ENCODE peak calls at places on chromosome 15, in four cellular contexts. One of them, this sample, is unnamed.

GRCh38 chr15:88274534-88275460 is 18.3 kb upstream of the NTRK3 start:
- DNase-seq in T-cell: peak
- DNase-seq in activated CD8-positive, alpha-beta memory T cell treated with anti-CD3 and anti-CD28 coated beads for 1 hour: no peak
- DNase-seq in effector CD4-positive, alpha-beta T cell: peak
- DNase-seq in this sample: peak

GRCh38 chr15:67125589-67126502 is 60.4 kb downstream of the SMAD3 start:
- DNase-seq in T-cell: no peak
- DNase-seq in activated CD8-positive, alpha-beta memory T cell treated with anti-CD3 and anti-CD28 coated beads for 1 hour: no peak
- DNase-seq in effector CD4-positive, alpha-beta T cell: no peak
- DNase-seq in this sample: no peak

GRCh38 chr15:101522091-101522490 is 32.6 kb upstream of the PCSK6 start:
- DNase-seq in T-cell: no peak
- DNase-seq in activated CD8-positive, alpha-beta memory T cell treated with anti-CD3 and anti-CD28 coated beads for 1 hour: no peak
- DNase-seq in effector CD4-positive, alpha-beta T cell: no peak
- DNase-seq in this sample: no peak

GRCh38 chr15:57440799-57441198 is 64.5 kb downstream of the CGNL1 start:
- DNase-seq in T-cell: no peak
- DNase-seq in activated CD8-positive, alpha-beta memory T cell treated with anti-CD3 and anti-CD28 coated beads for 1 hour: no peak
- DNase-seq in effector CD4-positive, alpha-beta T cell: no peak
- DNase-seq in this sample: no peak

GRCh38 chr15:66789029-66790025 is 87.3 kb downstream of the SMAD6 start:
- DNase-seq in T-cell: no peak
- DNase-seq in activated CD8-positive, alpha-beta memory T cell treated with anti-CD3 and anti-CD28 coated beads for 1 hour: no peak
- DNase-seq in effector CD4-positive, alpha-beta T cell: no peak
- DNase-seq in this sample: no peak

GRCh38 chr15:98548172-98548971 is 100.0 kb upstream of the IGF1R start:
- DNase-seq in T-cell: peak
- DNase-seq in activated CD8-positive, alpha-beta memory T cell treated with anti-CD3 and anti-CD28 coated beads for 1 hour: no peak
- DNase-seq in effector CD4-positive, alpha-beta T cell: no peak
- DNase-seq in this sample: peak

GRCh38 chr15:41017051-41017735 is 63.9 kb downstream of the CHAC1 start:
- DNase-seq in T-cell: no peak
- DNase-seq in activated CD8-positive, alpha-beta memory T cell treated with anti-CD3 and anti-CD28 coated beads for 1 hour: no peak
- DNase-seq in effector CD4-positive, alpha-beta T cell: no peak
- DNase-seq in this sample: no peak

GRCh38 chr15:39828374-39828931 is 45.8 kb upstream of the FSIP1 start:
- DNase-seq in T-cell: no peak
- DNase-seq in activated CD8-positive, alpha-beta memory T cell treated with anti-CD3 and anti-CD28 coated beads for 1 hour: no peak
- DNase-seq in effector CD4-positive, alpha-beta T cell: no peak
- DNase-seq in this sample: no peak

GRCh38 chr15:67859331-67859946 is 19.6 kb upstream of the RNU6-1 start:
- DNase-seq in T-cell: no peak
- DNase-seq in activated CD8-positive, alpha-beta memory T cell treated with anti-CD3 and anti-CD28 coated beads for 1 hour: no peak
- DNase-seq in effector CD4-positive, alpha-beta T cell: no peak
- DNase-seq in this sample: no peak

GRCh38 chr15:100764778-100765457 is 114.7 kb upstream of the ALDH1A3 start:
- DNase-seq in T-cell: no peak
- DNase-seq in activated CD8-positive, alpha-beta memory T cell treated with anti-CD3 and anti-CD28 coated beads for 1 hour: no peak
- DNase-seq in effector CD4-positive, alpha-beta T cell: no peak
- DNase-seq in this sample: no peak

GRCh38 chr15:47961401-47962090 is 159.2 kb upstream of the SLC24A5 start:
- DNase-seq in T-cell: no peak
- DNase-seq in activated CD8-positive, alpha-beta memory T cell treated with anti-CD3 and anti-CD28 coated beads for 1 hour: no peak
- DNase-seq in effector CD4-positive, alpha-beta T cell: no peak
- DNase-seq in this sample: no peak

GRCh38 chr15:70636540-70637165 is 126.7 kb downstream of the UACA start:
- DNase-seq in T-cell: no peak
- DNase-seq in activated CD8-positive, alpha-beta memory T cell treated with anti-CD3 and anti-CD28 coated beads for 1 hour: no peak
- DNase-seq in effector CD4-positive, alpha-beta T cell: no peak
- DNase-seq in this sample: no peak

GRCh38 chr15:67611803-67612369 is 69.4 kb downstream of the MAP2K5 start:
- DNase-seq in T-cell: no peak
- DNase-seq in activated CD8-positive, alpha-beta memory T cell treated with anti-CD3 and anti-CD28 coated beads for 1 hour: no peak
- DNase-seq in effector CD4-positive, alpha-beta T cell: no peak
- DNase-seq in this sample: no peak

GRCh38 chr15:32981536-32981935 is 213.0 kb downstream of the FMN1 start:
- DNase-seq in T-cell: no peak
- DNase-seq in activated CD8-positive, alpha-beta memory T cell treated with anti-CD3 and anti-CD28 coated beads for 1 hour: no peak
- DNase-seq in effector CD4-positive, alpha-beta T cell: no peak
- DNase-seq in this sample: no peak

GRCh38 chr15:65259367-65259781 is 27.3 kb downstream of the PARP16 start:
- DNase-seq in T-cell: no peak
- DNase-seq in activated CD8-positive, alpha-beta memory T cell treated with anti-CD3 and anti-CD28 coated beads for 1 hour: no peak
- DNase-seq in effector CD4-positive, alpha-beta T cell: no peak
- DNase-seq in this sample: no peak

GRCh38 chr15:77617507-77618285 is 15.0 kb downstream of the LINGO1 start:
- DNase-seq in T-cell: no peak
- DNase-seq in activated CD8-positive, alpha-beta memory T cell treated with anti-CD3 and anti-CD28 coated beads for 1 hour: no peak
- DNase-seq in effector CD4-positive, alpha-beta T cell: no peak
- DNase-seq in this sample: no peak

GRCh38 chr15:35874260-35874905 is 328.4 kb upstream of the DPH6 start:
- DNase-seq in T-cell: no peak
- DNase-seq in activated CD8-positive, alpha-beta memory T cell treated with anti-CD3 and anti-CD28 coated beads for 1 hour: no peak
- DNase-seq in effector CD4-positive, alpha-beta T cell: no peak
- DNase-seq in this sample: no peak

GRCh38 chr15:25053000-25053815 is 98.4 kb downstream of the SNRPN start:
- DNase-seq in T-cell: no peak
- DNase-seq in activated CD8-positive, alpha-beta memory T cell treated with anti-CD3 and anti-CD28 coated beads for 1 hour: no peak
- DNase-seq in effector CD4-positive, alpha-beta T cell: no peak
- DNase-seq in this sample: no peak

GRCh38 chr15:70127797-70128756 is 30.4 kb upstream of the TLE3 start:
- DNase-seq in T-cell: no peak
- DNase-seq in activated CD8-positive, alpha-beta memory T cell treated with anti-CD3 and anti-CD28 coated beads for 1 hour: no peak
- DNase-seq in effector CD4-positive, alpha-beta T cell: no peak
- DNase-seq in this sample: no peak

GRCh38 chr15:31591908-31592307 is 265.3 kb downstream of the KLF13 start:
- DNase-seq in T-cell: no peak
- DNase-seq in activated CD8-positive, alpha-beta memory T cell treated with anti-CD3 and anti-CD28 coated beads for 1 hour: no peak
- DNase-seq in effector CD4-positive, alpha-beta T cell: no peak
- DNase-seq in this sample: no peak

GRCh38 chr15:64162869-64163661 is at the start of gene PPIB:
- DNase-seq in T-cell: peak
- DNase-seq in activated CD8-positive, alpha-beta memory T cell treated with anti-CD3 and anti-CD28 coated beads for 1 hour: peak
- DNase-seq in effector CD4-positive, alpha-beta T cell: peak
- DNase-seq in this sample: peak

GRCh38 chr15:88690331-88690730 is 51.5 kb downstream of the ISG20 start:
- DNase-seq in T-cell: no peak
- DNase-seq in activated CD8-positive, alpha-beta memory T cell treated with anti-CD3 and anti-CD28 coated beads for 1 hour: no peak
- DNase-seq in effector CD4-positive, alpha-beta T cell: no peak
- DNase-seq in this sample: no peak

GRCh38 chr15:42106278-42106677 is 11.9 kb upstream of the PLA2G4D start:
- DNase-seq in T-cell: no peak
- DNase-seq in activated CD8-positive, alpha-beta memory T cell treated with anti-CD3 and anti-CD28 coated beads for 1 hour: no peak
- DNase-seq in effector CD4-positive, alpha-beta T cell: no peak
- DNase-seq in this sample: no peak

GRCh38 chr15:69034352-69034751 is 19.9 kb downstream of the NOX5 start:
- DNase-seq in T-cell: no peak
- DNase-seq in activated CD8-positive, alpha-beta memory T cell treated with anti-CD3 and anti-CD28 coated beads for 1 hour: no peak
- DNase-seq in effector CD4-positive, alpha-beta T cell: no peak
- DNase-seq in this sample: no peak

GRCh38 chr15:92011611-92012367 is 158.3 kb downstream of the SLCO3A1 start:
- DNase-seq in T-cell: no peak
- DNase-seq in activated CD8-positive, alpha-beta memory T cell treated with anti-CD3 and anti-CD28 coated beads for 1 hour: no peak
- DNase-seq in effector CD4-positive, alpha-beta T cell: no peak
- DNase-seq in this sample: no peak

GRCh38 chr15:60971719-60972118 is 257.4 kb downstream of the RORA start:
- DNase-seq in T-cell: no peak
- DNase-seq in activated CD8-positive, alpha-beta memory T cell treated with anti-CD3 and anti-CD28 coated beads for 1 hour: no peak
- DNase-seq in effector CD4-positive, alpha-beta T cell: no peak
- DNase-seq in this sample: no peak

GRCh38 chr15:70715840-70716510 is 47.4 kb downstream of the UACA start:
- DNase-seq in T-cell: no peak
- DNase-seq in activated CD8-positive, alpha-beta memory T cell treated with anti-CD3 and anti-CD28 coated beads for 1 hour: no peak
- DNase-seq in effector CD4-positive, alpha-beta T cell: no peak
- DNase-seq in this sample: no peak

GRCh38 chr15:52728899-52729298 is 49.7 kb upstream of the ATOSA start:
- DNase-seq in T-cell: no peak
- DNase-seq in activated CD8-positive, alpha-beta memory T cell treated with anti-CD3 and anti-CD28 coated beads for 1 hour: no peak
- DNase-seq in effector CD4-positive, alpha-beta T cell: no peak
- DNase-seq in this sample: no peak

GRCh38 chr15:66946578-66947164 is 118.7 kb upstream of the SMAD3 start:
- DNase-seq in T-cell: peak
- DNase-seq in activated CD8-positive, alpha-beta memory T cell treated with anti-CD3 and anti-CD28 coated beads for 1 hour: peak
- DNase-seq in effector CD4-positive, alpha-beta T cell: peak
- DNase-seq in this sample: peak

GRCh38 chr15:63234479-63234878 is 42.9 kb upstream of the APH1B start:
- DNase-seq in T-cell: no peak
- DNase-seq in activated CD8-positive, alpha-beta memory T cell treated with anti-CD3 and anti-CD28 coated beads for 1 hour: no peak
- DNase-seq in effector CD4-positive, alpha-beta T cell: no peak
- DNase-seq in this sample: no peak

GRCh38 chr15:98866503-98866902 is 141.1 kb downstream of the PGPEP1L start:
- DNase-seq in T-cell: no peak
- DNase-seq in activated CD8-positive, alpha-beta memory T cell treated with anti-CD3 and anti-CD28 coated beads for 1 hour: no peak
- DNase-seq in effector CD4-positive, alpha-beta T cell: no peak
- DNase-seq in this sample: no peak

GRCh38 chr15:95295905-95296618 is 1034.4 kb upstream of the NR2F2 start:
- DNase-seq in T-cell: no peak
- DNase-seq in activated CD8-positive, alpha-beta memory T cell treated with anti-CD3 and anti-CD28 coated beads for 1 hour: no peak
- DNase-seq in effector CD4-positive, alpha-beta T cell: no peak
- DNase-seq in this sample: no peak

GRCh38 chr15:81419304-81419943 is 45.4 kb upstream of the TMC3 start:
- DNase-seq in T-cell: no peak
- DNase-seq in activated CD8-positive, alpha-beta memory T cell treated with anti-CD3 and anti-CD28 coated beads for 1 hour: no peak
- DNase-seq in effector CD4-positive, alpha-beta T cell: no peak
- DNase-seq in this sample: no peak

GRCh38 chr15:98648654-98649537 is 557 bp downstream of the IGF1R start:
- DNase-seq in T-cell: peak
- DNase-seq in activated CD8-positive, alpha-beta memory T cell treated with anti-CD3 and anti-CD28 coated beads for 1 hour: no peak
- DNase-seq in effector CD4-positive, alpha-beta T cell: no peak
- DNase-seq in this sample: peak

GRCh38 chr15:101382544-101382943 is 87.5 kb upstream of the SNRPA1 start:
- DNase-seq in T-cell: no peak
- DNase-seq in activated CD8-positive, alpha-beta memory T cell treated with anti-CD3 and anti-CD28 coated beads for 1 hour: no peak
- DNase-seq in effector CD4-positive, alpha-beta T cell: no peak
- DNase-seq in this sample: no peak